ENCODE peak calls at places on chromosomes 3 and 15, in five cellular contexts. P is HCEC 1CT, X is RPMI8226, H is C1 segment of cervical spinal cord, S is SHP77. B is an unnamed sample.

GRCh38 chr15:81809543-81809942 is 236.3 kb downstream of the MEX3B start:
- DNase-seq in P (peak), X (peak), H (no peak), S (peak), B (peak)

GRCh38 chr3:195524171-195524896 is 18.8 kb downstream of the PPP1R2 start:
- DNase-seq in P (no peak), X (no peak), H (no peak), S (no peak), B (no peak)

GRCh38 chr3:186510374-186511079 is 33.7 kb downstream of the CRYGS start:
- DNase-seq in P (no peak), X (no peak), H (no peak), S (no peak), B (peak)

GRCh38 chr3:16146015-16146730 is 28.3 kb upstream of the GALNT15 start:
- DNase-seq in P (no peak), X (no peak), H (no peak), S (no peak), B (no peak)

GRCh38 chr15:34147371-34148140 is 45.7 kb downstream of the PGBD4 start:
- DNase-seq in P (no peak), X (no peak), H (no peak), S (no peak), B (no peak)

GRCh38 chr3:52794612-52795099 is at the start of gene ITIH3:
- DNase-seq in P (no peak), X (no peak), H (no peak), S (no peak), B (no peak)

GRCh38 chr15:31550211-31550848 is 223.7 kb downstream of the KLF13 start:
- DNase-seq in P (no peak), X (no peak), H (no peak), S (no peak), B (no peak)

GRCh38 chr3:47251689-47252088 is 30.9 kb downstream of the KIF9 start:
- DNase-seq in P (no peak), X (no peak), H (no peak), S (no peak), B (no peak)

GRCh38 chr3:119672791-119673190 is 4.4 kb downstream of the COX17 start:
- DNase-seq in P (no peak), X (no peak), H (no peak), S (no peak), B (no peak)

GRCh38 chr15:78059110-78059839 is 18.2 kb downstream of the TBC1D2B start:
- DNase-seq in P (peak), X (no peak), H (no peak), S (no peak), B (peak)

GRCh38 chr15:94230436-94230885 is 900 bp upstream of the MCTP2 start:
- DNase-seq in P (no peak), X (no peak), H (no peak), S (no peak), B (no peak)

GRCh38 chr3:156433138-156433537 is 121.8 kb downstream of the SSR3 start:
- DNase-seq in P (peak), X (no peak), H (no peak), S (no peak), B (no peak)

GRCh38 chr3:171206283-171206682 is 179.8 kb upstream of the SLC2A2 start:
- DNase-seq in P (no peak), X (no peak), H (no peak), S (no peak), B (no peak)

GRCh38 chr3:80734483-80734882 is 966.7 kb upstream of the ROBO1 start:
- DNase-seq in P (no peak), X (no peak), H (no peak), S (no peak), B (no peak)

GRCh38 chr3:123411340-123412040 is 37.4 kb downstream of the ADCY5 start:
- DNase-seq in P (no peak), X (no peak), H (no peak), S (no peak), B (no peak)

GRCh38 chr15:73617310-73617709 is 15.9 kb downstream of the NPTN start:
- DNase-seq in P (no peak), X (no peak), H (no peak), S (no peak), B (no peak)

GRCh38 chr3:174973465-174973864 is 114.3 kb downstream of the NAALADL2 start:
- DNase-seq in P (no peak), X (no peak), H (no peak), S (no peak), B (no peak)

GRCh38 chr3:132071043-132071442 is 36.2 kb upstream of the CPNE4 start:
- DNase-seq in P (no peak), X (peak), H (no peak), S (no peak), B (no peak)

GRCh38 chr3:65548848-65549625 is 489.7 kb downstream of the MAGI1 start:
- DNase-seq in P (no peak), X (no peak), H (no peak), S (no peak), B (no peak)

GRCh38 chr3:8597515-8597853 is 47.1 kb downstream of the SSUH2 start:
- DNase-seq in P (no peak), X (no peak), H (no peak), S (no peak), B (no peak)

GRCh38 chr3:120048355-120048754 is 45.9 kb downstream of the GSK3B start:
- DNase-seq in P (no peak), X (no peak), H (no peak), S (no peak), B (no peak)

GRCh38 chr3:193134895-193135294 is 106.1 kb upstream of the PLAAT1 start:
- DNase-seq in P (peak), X (no peak), H (no peak), S (no peak), B (no peak)

GRCh38 chr15:92599394-92599970 is 56.1 kb downstream of the FAM174B start:
- DNase-seq in P (no peak), X (no peak), H (no peak), S (no peak), B (no peak)

GRCh38 chr15:58229297-58229768 is 91.2 kb downstream of the AQP9 start:
- DNase-seq in P (no peak), X (no peak), H (peak), S (no peak), B (no peak)

B was measured in OCI-LY7.